ENCODE peak calls at places on chromosomes 6 and 20, in five cellular contexts. H is A549, O is GM12878, N is ovary, A is sigmoid colon. I is an unnamed sample.

GRCh38 chr6:126546771-126547170 is 206.9 kb downstream of the CENPW start:
- DNase-seq in H (no peak), O (no peak), N (no peak), A (no peak), I (no peak)

GRCh38 chr20:3515379-3516175 is 44.8 kb downstream of the ATRN start:
- DNase-seq in H (no peak), O (no peak), N (no peak), A (no peak), I (no peak)

GRCh38 chr6:80690611-80691090 is 584.2 kb downstream of the BCKDHB start:
- DNase-seq in H (no peak), O (no peak), N (no peak), A (no peak), I (no peak)

GRCh38 chr6:42555477-42556457 is 8.1 kb upstream of the UBR2 start:
- DNase-seq in H (peak), O (no peak), N (no peak), A (no peak), I (no peak)

GRCh38 chr6:2968600-2969135 is 2.7 kb downstream of the SERPINB6 start:
- DNase-seq in H (no peak), O (no peak), N (no peak), A (no peak), I (no peak)

GRCh38 chr6:159254186-159254585 is 85.0 kb downstream of the FNDC1 start:
- DNase-seq in H (no peak), O (no peak), N (no peak), A (no peak), I (no peak)

GRCh38 chr6:170286246-170286933 is 4.5 kb downstream of the DLL1 start:
- DNase-seq in H (no peak), O (no peak), N (peak), A (peak), I (no peak)

GRCh38 chr6:4794140-4794707 is 18.0 kb downstream of the CDYL start:
- DNase-seq in H (peak), O (no peak), N (no peak), A (no peak), I (no peak)

GRCh38 chr6:99349620-99350141 is at the start of gene FAXC:
- DNase-seq in H (peak), O (no peak), N (peak), A (peak), I (no peak)
- TF ChIP-seq POLR2A in H (no peak), O (no peak), N (no peak), A (no peak), I (no peak)

GRCh38 chr6:113672691-113673149 is 184.4 kb upstream of the MARCKS start:
- DNase-seq in H (no peak), O (no peak), N (peak), A (peak), I (peak)
- TF ChIP-seq EP300 in H (no peak), O (no peak), N (no peak), A (no peak), I (peak)

DNA sequence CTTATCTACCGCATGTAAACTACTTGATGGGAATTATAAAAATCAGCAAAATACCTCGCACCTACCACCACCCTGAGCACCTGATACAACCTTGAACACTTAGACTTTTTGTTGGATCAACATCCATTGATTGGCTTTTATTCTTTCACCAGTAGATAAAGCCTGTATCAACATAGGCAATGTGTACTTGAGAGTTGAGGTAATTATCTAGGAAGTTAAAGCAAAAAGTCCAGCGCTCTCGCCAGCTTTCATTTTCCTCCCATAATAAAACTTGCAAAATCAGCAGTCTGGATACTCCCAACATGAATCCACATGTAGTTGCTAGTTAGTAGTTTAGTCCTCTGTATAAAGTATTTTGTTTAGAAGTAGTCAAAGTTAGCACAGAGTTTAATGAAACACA is 132.0 kb upstream of the PRDM1 start:
- DNase-seq in H (no peak), O (no peak), N (no peak), A (no peak), I (no peak)
- TF ChIP-seq POLR2A in H (no peak), O (no peak), N (no peak), A (no peak), I (no peak)

GRCh38 chr20:10671850-10672578 is 1.8 kb downstream of the JAG1 start:
- DNase-seq in H (no peak), O (no peak), N (peak), A (peak), I (peak)

GRCh38 chr20:10670521-10671220 is 3.1 kb downstream of the JAG1 start:
- DNase-seq in H (no peak), O (peak), N (no peak), A (no peak), I (no peak)

GRCh38 chr20:10669843-10670446 is 3.9 kb downstream of the JAG1 start:
- DNase-seq in H (no peak), O (no peak), N (no peak), A (no peak), I (no peak)

GRCh38 chr20:10672579-10673127 is 1.1 kb downstream of the JAG1 start:
- DNase-seq in H (no peak), O (no peak), N (peak), A (peak), I (no peak)

GRCh38 chr20:10671221-10671849 is 2.5 kb downstream of the JAG1 start:
- DNase-seq in H (peak), O (peak), N (peak), A (peak), I (peak)
- TF ChIP-seq EP300 in H (no peak), O (no peak), N (no peak), A (no peak), I (no peak)

DNA sequence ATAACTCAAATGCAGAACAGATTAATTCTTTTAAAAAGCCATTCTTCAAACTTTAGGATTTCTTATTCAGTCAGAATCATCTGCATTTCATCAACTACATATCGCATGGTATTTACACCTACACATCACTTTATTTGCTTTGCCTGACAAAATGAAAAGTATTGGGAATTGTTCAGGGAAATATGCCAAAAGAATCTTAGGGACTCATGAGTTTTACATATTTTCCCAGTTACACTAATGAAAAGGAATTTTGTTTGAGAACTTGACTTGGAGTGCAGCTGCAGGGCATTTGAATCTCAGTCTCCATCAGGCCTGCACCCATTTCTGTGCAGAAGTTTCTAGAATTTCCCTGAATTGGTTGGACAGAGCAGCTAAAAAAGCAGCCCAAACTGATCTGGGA is 65.3 kb downstream of the MTHFD1L start:
- DNase-seq in H (peak), O (no peak), N (no peak), A (no peak), I (no peak)
- TF ChIP-seq POLR2A in H (no peak), O (no peak), N (no peak), A (no peak), I (no peak)